ENCODE peak calls at places on chromosome 16, in six cellular contexts. One of them, this sample, is unnamed.

GRCh38 chr16:77374384-77374783 is 60.5 kb downstream of the ADAMTS18 start:
- DNase-seq in mammary epithelial cell: peak
- DNase-seq in lower leg skin: no peak
- DNase-seq in astrocyte of the spinal cord: no peak
- DNase-seq in ascending aorta: no peak
- DNase-seq in upper lobe of right lung: no peak
- DNase-seq in this sample: no peak

GRCh38 chr16:19717319-19717718 is 708 bp downstream of the KNOP1 start:
- DNase-seq in mammary epithelial cell: no peak
- DNase-seq in lower leg skin: no peak
- DNase-seq in astrocyte of the spinal cord: no peak
- DNase-seq in ascending aorta: no peak
- DNase-seq in upper lobe of right lung: no peak
- DNase-seq in this sample: no peak

GRCh38 chr16:10949424-10949970 is 5.1 kb downstream of the CLEC16A start:
- DNase-seq in mammary epithelial cell: no peak
- DNase-seq in lower leg skin: no peak
- DNase-seq in astrocyte of the spinal cord: peak
- DNase-seq in ascending aorta: peak
- DNase-seq in upper lobe of right lung: no peak
- DNase-seq in this sample: no peak

GRCh38 chr16:85535352-85536072 is 77.6 kb upstream of the GSE1 start:
- DNase-seq in mammary epithelial cell: no peak
- DNase-seq in lower leg skin: no peak
- DNase-seq in astrocyte of the spinal cord: no peak
- DNase-seq in ascending aorta: no peak
- DNase-seq in upper lobe of right lung: no peak
- DNase-seq in this sample: no peak

GRCh38 chr16:529012-529575 is 1.6 kb downstream of the CAPN15 start:
- DNase-seq in mammary epithelial cell: no peak
- DNase-seq in lower leg skin: no peak
- DNase-seq in astrocyte of the spinal cord: no peak
- DNase-seq in ascending aorta: no peak
- DNase-seq in upper lobe of right lung: no peak
- DNase-seq in this sample: no peak

GRCh38 chr16:11412175-11412904 is 67.1 kb downstream of the RMI2 start:
- DNase-seq in mammary epithelial cell: no peak
- DNase-seq in lower leg skin: no peak
- DNase-seq in astrocyte of the spinal cord: no peak
- DNase-seq in ascending aorta: no peak
- DNase-seq in upper lobe of right lung: no peak
- DNase-seq in this sample: no peak

GRCh38 chr16:85816159-85816558 is 16.7 kb downstream of the COX4I1 start:
- DNase-seq in mammary epithelial cell: no peak
- DNase-seq in lower leg skin: no peak
- DNase-seq in astrocyte of the spinal cord: no peak
- DNase-seq in ascending aorta: no peak
- DNase-seq in upper lobe of right lung: peak
- DNase-seq in this sample: no peak

GRCh38 chr16:88700636-88701482 is 5.3 kb downstream of the RNF166 start:
- DNase-seq in mammary epithelial cell: no peak
- DNase-seq in lower leg skin: peak
- DNase-seq in astrocyte of the spinal cord: peak
- DNase-seq in ascending aorta: peak
- DNase-seq in upper lobe of right lung: peak
- DNase-seq in this sample: peak

GRCh38 chr16:59993101-59993500 is 1259.0 kb upstream of the GOT2 start:
- DNase-seq in mammary epithelial cell: no peak
- DNase-seq in lower leg skin: no peak
- DNase-seq in astrocyte of the spinal cord: no peak
- DNase-seq in ascending aorta: no peak
- DNase-seq in upper lobe of right lung: no peak
- DNase-seq in this sample: peak

GRCh38 chr16:57544129-57544653 is 1.7 kb downstream of the ADGRG5 start:
- DNase-seq in mammary epithelial cell: no peak
- DNase-seq in lower leg skin: peak
- DNase-seq in astrocyte of the spinal cord: no peak
- DNase-seq in ascending aorta: no peak
- DNase-seq in upper lobe of right lung: peak
- DNase-seq in this sample: no peak

GRCh38 chr16:84724619-84725307 is 25.0 kb downstream of the USP10 start:
- DNase-seq in mammary epithelial cell: no peak
- DNase-seq in lower leg skin: no peak
- DNase-seq in astrocyte of the spinal cord: no peak
- DNase-seq in ascending aorta: no peak
- DNase-seq in upper lobe of right lung: no peak
- DNase-seq in this sample: no peak

GRCh38 chr16:84195201-84196093 is 4.5 kb downstream of the ADAD2 start:
- DNase-seq in mammary epithelial cell: no peak
- DNase-seq in lower leg skin: no peak
- DNase-seq in astrocyte of the spinal cord: no peak
- DNase-seq in ascending aorta: no peak
- DNase-seq in upper lobe of right lung: no peak
- DNase-seq in this sample: no peak

DNA sequence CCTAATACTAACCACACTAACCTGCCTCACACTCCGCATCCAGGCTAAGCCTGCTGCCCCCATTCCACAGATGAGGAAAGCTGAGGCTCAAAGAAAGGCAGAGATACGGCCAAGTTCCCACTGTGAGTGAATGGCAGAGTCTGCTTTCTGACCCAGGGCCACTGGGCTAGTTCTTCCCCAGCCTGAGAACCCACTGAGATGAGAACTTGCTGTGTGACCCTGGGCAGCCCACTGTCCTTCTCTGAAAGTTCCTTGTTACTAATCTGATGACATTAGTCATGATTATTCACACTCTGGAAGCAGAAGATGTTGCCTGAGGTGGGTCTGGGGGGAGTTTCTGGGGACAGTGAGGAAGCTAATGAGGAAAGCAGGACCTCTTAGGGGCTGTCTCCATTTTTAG is 4.8 kb downstream of the IL21R start:
- DNase-seq in mammary epithelial cell: no peak
- DNase-seq in lower leg skin: no peak
- DNase-seq in astrocyte of the spinal cord: no peak
- DNase-seq in ascending aorta: no peak
- DNase-seq in upper lobe of right lung: no peak
- DNase-seq in this sample: no peak
- H3K4me3 ChIP-seq in mammary epithelial cell: no peak
- H3K4me3 ChIP-seq in lower leg skin: no peak
- H3K4me3 ChIP-seq in astrocyte of the spinal cord: no peak
- H3K4me3 ChIP-seq in ascending aorta: no peak
- H3K4me3 ChIP-seq in upper lobe of right lung: no peak
- H3K4me3 ChIP-seq in this sample: no peak

GRCh38 chr16:13873835-13874438 is 46.0 kb upstream of the ERCC4 start:
- DNase-seq in mammary epithelial cell: peak
- DNase-seq in lower leg skin: no peak
- DNase-seq in astrocyte of the spinal cord: peak
- DNase-seq in ascending aorta: no peak
- DNase-seq in upper lobe of right lung: no peak
- DNase-seq in this sample: no peak
- TF ChIP-seq CTCF in mammary epithelial cell: peak
- TF ChIP-seq CTCF in lower leg skin: no peak
- TF ChIP-seq CTCF in astrocyte of the spinal cord: peak
- TF ChIP-seq CTCF in ascending aorta: peak
- TF ChIP-seq CTCF in upper lobe of right lung: peak
- TF ChIP-seq CTCF in this sample: peak

GRCh38 chr16:66426112-66427035 is 721 bp upstream of the BEAN1 start:
- DNase-seq in mammary epithelial cell: no peak
- DNase-seq in lower leg skin: peak
- DNase-seq in astrocyte of the spinal cord: no peak
- DNase-seq in ascending aorta: peak
- DNase-seq in upper lobe of right lung: no peak
- DNase-seq in this sample: no peak
- H3K4me3 ChIP-seq in mammary epithelial cell: peak
- H3K4me3 ChIP-seq in lower leg skin: no peak
- H3K4me3 ChIP-seq in astrocyte of the spinal cord: peak
- H3K4me3 ChIP-seq in ascending aorta: peak
- H3K4me3 ChIP-seq in upper lobe of right lung: peak
- H3K4me3 ChIP-seq in this sample: peak

DNA sequence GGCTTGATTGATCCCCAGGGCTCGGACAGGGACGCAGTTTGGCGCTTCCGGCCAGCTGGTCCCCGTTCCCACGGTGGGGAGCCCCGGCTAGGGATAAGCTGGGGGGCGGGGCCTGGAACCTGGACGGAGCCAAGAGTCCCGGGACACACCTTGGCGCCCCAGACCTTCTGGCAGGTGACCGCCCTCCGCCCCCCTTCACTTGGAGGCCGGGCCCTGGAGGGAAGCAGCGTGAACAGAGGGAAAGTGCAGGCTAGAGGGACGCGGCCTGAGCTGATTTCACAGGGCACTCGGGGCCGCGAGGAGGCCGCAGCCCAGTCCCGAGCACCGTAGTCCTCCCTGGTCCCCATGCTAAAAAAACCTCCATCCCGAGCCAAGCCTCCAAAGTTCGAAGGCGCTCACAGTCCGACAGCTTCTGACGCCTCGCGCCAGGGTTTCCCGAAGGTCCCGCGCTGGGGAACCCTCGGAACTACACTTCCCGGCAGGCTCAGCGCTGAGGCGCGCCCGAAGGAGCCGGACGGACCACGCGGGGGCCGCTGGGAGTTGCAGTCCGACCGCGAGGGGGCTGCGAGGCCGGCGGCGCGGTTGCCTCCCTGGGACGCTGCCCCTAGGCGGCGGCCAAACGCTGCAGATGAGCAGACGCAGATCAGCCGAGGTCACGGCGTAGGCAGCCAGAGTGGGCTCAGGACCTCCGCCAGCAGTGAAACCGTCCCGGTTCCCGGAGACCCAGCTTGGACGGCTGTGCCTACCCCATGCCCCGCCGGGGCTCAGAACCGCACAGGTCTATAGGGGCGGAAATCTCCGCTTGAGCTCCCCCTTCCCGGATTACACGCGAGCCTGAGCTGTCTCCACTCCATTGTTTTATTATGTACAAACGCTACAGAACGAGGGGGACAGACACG is at the start of gene TBX6:
- DNase-seq in mammary epithelial cell: peak
- DNase-seq in lower leg skin: peak
- DNase-seq in astrocyte of the spinal cord: peak
- DNase-seq in ascending aorta: peak
- DNase-seq in upper lobe of right lung: peak
- DNase-seq in this sample: peak
- TF ChIP-seq CTCF in mammary epithelial cell: peak
- TF ChIP-seq CTCF in lower leg skin: peak
- TF ChIP-seq CTCF in astrocyte of the spinal cord: peak
- TF ChIP-seq CTCF in ascending aorta: peak
- TF ChIP-seq CTCF in upper lobe of right lung: peak
- TF ChIP-seq CTCF in this sample: peak